ENCODE peak calls at places on chromosomes 13 and 19, in four cellular contexts. B is spleen, S is IMR-90, R is upper lobe of left lung. Z is an unnamed sample.

GRCh38 chr19:47891923-47892666 is 6.0 kb upstream of the SULT2A1 start:
- DNase-seq in B (peak), S (no peak), R (no peak), Z (no peak)

GRCh38 chr19:40433391-40434216 is 7.8 kb upstream of the SERTAD1 start:
- DNase-seq in B (peak), S (peak), R (peak), Z (peak)

GRCh38 chr19:12786149-12786870 is 5.0 kb upstream of the JUNB start:
- DNase-seq in B (peak), S (no peak), R (peak), Z (peak)

GRCh38 chr19:2735374-2735773 is 4.4 kb downstream of the SLC39A3 start:
- DNase-seq in B (no peak), S (no peak), R (no peak), Z (no peak)

GRCh38 chr19:14556662-14557188 is 15.1 kb downstream of the NDUFB7 start:
- DNase-seq in B (peak), S (peak), R (peak), Z (peak)

GRCh38 chr13:32669030-32669646 is 82.9 kb downstream of the PDS5B start:
- DNase-seq in B (no peak), S (peak), R (no peak), Z (no peak)

GRCh38 chr19:19406878-19407639 is 1.6 kb downstream of the GATAD2A start:
- DNase-seq in B (peak), S (peak), R (peak), Z (no peak)

GRCh38 chr13:51811046-51811445 is 7.1 kb upstream of the DHRS12 start:
- DNase-seq in B (no peak), S (no peak), R (no peak), Z (no peak)

GRCh38 chr19:54465367-54466109 is 2.0 kb upstream of the LENG9 start:
- DNase-seq in B (peak), S (no peak), R (no peak), Z (no peak)

GRCh38 chr19:15609261-15609660 is 5.8 kb upstream of the CYP4F8 start:
- DNase-seq in B (no peak), S (no peak), R (no peak), Z (no peak)

GRCh38 chr19:19399733-19400438 is 5.6 kb upstream of the GATAD2A start:
- DNase-seq in B (peak), S (peak), R (no peak), Z (no peak)

GRCh38 chr19:12647490-12648071 is 19.0 kb downstream of the MAN2B1 start:
- DNase-seq in B (peak), S (no peak), R (peak), Z (no peak)

GRCh38 chr19:30267332-30267731 is 104.9 kb upstream of the ZNF536 start:
- DNase-seq in B (no peak), S (no peak), R (no peak), Z (no peak)

GRCh38 chr13:47858678-47859050 is 142.4 kb downstream of the SUCLA2 start:
- DNase-seq in B (no peak), S (peak), R (no peak), Z (no peak)

GRCh38 chr13:48618937-48619336 is 34.8 kb upstream of the CYSLTR2 start:
- DNase-seq in B (no peak), S (no peak), R (no peak), Z (no peak)

GRCh38 chr13:58025821-58026220 is 394.3 kb downstream of the PCDH17 start:
- DNase-seq in B (no peak), S (no peak), R (no peak), Z (no peak)

GRCh38 chr19:18093439-18094161 is 4.0 kb upstream of the MAST3 start:
- DNase-seq in B (no peak), S (peak), R (no peak), Z (no peak)

GRCh38 chr19:19349365-19349764 is 28.7 kb downstream of the MAU2 start:
- DNase-seq in B (no peak), S (no peak), R (no peak), Z (no peak)

GRCh38 chr13:51894239-51894638 is 32.5 kb downstream of the CCDC70 start:
- DNase-seq in B (no peak), S (no peak), R (no peak), Z (no peak)

GRCh38 chr13:35882722-35883497 is 248.3 kb downstream of the DCLK1 start:
- DNase-seq in B (no peak), S (peak), R (no peak), Z (no peak)

GRCh38 chr19:2791876-2792275 is 6.6 kb downstream of the THOP1 start:
- DNase-seq in B (no peak), S (no peak), R (no peak), Z (no peak)

GRCh38 chr19:53652476-53652875 is 20.7 kb downstream of the DPRX start:
- DNase-seq in B (no peak), S (no peak), R (no peak), Z (no peak)

GRCh38 chr13:113860051-113860471 is 3.8 kb downstream of the GAS6 start:
- DNase-seq in B (no peak), S (no peak), R (no peak), Z (peak)

GRCh38 chr19:35347930-35348298 is 212 bp downstream of the FFAR1 start:
- DNase-seq in B (no peak), S (no peak), R (no peak), Z (peak)

GRCh38 chr13:103812966-103813365 is 746.7 kb upstream of the SLC10A2 start:
- DNase-seq in B (no peak), S (no peak), R (no peak), Z (no peak)

GRCh38 chr13:100403675-100404074 is 184.9 kb downstream of the GGACT start:
- DNase-seq in B (no peak), S (no peak), R (no peak), Z (no peak)

GRCh38 chr19:30425885-30426838 is 54.0 kb downstream of the ZNF536 start:
- DNase-seq in B (no peak), S (no peak), R (no peak), Z (no peak)

GRCh38 chr19:11693505-11694499 is 44.9 kb downstream of the ZNF823 start:
- DNase-seq in B (no peak), S (peak), R (no peak), Z (no peak)

GRCh38 chr13:19634129-19634740 is 776 bp downstream of the MPHOSPH8 start:
- DNase-seq in B (no peak), S (peak), R (peak), Z (no peak)

DNA sequence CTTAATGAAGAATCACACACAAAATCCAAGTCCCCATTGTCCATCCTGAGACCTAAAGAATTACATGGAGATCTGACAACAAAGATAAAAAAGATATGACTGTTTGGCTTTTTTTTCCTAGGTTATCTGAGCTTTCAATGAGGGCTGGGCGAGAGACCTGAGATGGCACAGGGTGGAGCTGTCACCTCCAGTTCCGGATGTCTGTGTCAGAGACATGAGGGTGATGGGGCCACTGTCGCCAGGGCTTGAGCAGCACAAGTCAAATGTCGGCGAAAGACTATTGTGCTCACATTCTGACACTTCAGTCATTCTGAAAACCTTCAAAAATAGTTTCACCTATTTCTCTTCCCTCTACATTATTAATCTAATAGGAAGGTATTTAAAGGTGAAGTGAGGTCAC is 65.7 kb downstream of the SLC7A1 start:
- DNase-seq in B (no peak), S (no peak), R (no peak), Z (no peak)
- H3K27ac ChIP-seq in B (no peak), S (no peak), R (no peak), Z (no peak)

GRCh38 chr13:46121597-46122163 is 16.8 kb upstream of the CPB2 start:
- DNase-seq in B (no peak), S (no peak), R (no peak), Z (no peak)

GRCh38 chr13:46119883-46120614 is 15.2 kb upstream of the CPB2 start:
- DNase-seq in B (no peak), S (peak), R (peak), Z (no peak)

GRCh38 chr13:46124531-46124966 is 19.7 kb upstream of the CPB2 start:
- DNase-seq in B (peak), S (no peak), R (peak), Z (no peak)

GRCh38 chr13:46121033-46121432 is 16.2 kb upstream of the CPB2 start:
- DNase-seq in B (no peak), S (no peak), R (no peak), Z (peak)

DNA sequence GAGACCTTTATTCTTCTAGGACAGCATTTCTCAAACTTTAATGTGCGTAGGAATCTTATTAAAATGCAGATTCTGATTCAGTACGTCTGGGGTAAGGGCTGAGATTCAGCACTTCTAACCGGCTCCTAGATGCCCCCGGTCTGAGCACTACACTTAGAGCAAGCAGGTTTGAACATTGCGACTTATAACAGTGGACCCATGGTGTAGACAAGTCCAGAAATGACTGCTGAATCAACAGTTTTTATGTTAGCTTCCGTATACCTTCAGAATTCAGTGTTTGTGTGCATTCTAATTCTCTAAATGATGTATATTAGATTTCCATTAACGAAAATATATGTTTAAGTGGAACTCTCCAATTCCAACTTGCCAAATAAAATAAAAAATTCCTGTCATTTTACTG is 17.5 kb upstream of the CPB2 start:
- DNase-seq in B (no peak), S (no peak), R (no peak), Z (no peak)
- TF ChIP-seq POLR2A in B (no peak), S (no peak), R (no peak), Z (no peak)

GRCh38 chr13:79936368-79937136 is 404.4 kb downstream of the SPRY2 start:
- DNase-seq in B (no peak), S (peak), R (no peak), Z (no peak)
- H3K27ac ChIP-seq in B (no peak), S (peak), R (peak), Z (peak)

GRCh38 chr13:99086149-99086868 is 108.4 kb upstream of the DOCK9 start:
- DNase-seq in B (peak), S (peak), R (peak), Z (no peak)
- TF ChIP-seq POLR2A in B (no peak), S (no peak), R (peak), Z (no peak)

DNA sequence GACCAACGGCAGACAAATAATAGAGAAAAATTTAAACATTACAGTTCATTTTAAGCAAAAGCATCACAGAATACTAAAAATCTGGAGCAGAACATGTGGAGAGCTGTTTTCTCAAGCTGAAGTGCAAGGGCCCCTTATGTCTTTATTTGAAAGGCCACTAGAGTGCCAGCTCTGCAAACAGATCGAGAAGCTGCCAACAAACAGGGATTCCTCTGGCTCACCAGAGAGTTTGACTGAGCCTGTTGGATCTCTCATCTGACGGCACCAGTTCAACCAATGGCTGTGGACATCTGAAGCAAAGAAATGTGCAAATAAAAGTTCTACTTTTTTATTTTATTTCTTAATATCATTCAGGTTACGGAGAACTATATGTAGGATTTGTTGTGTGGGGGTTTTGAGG is 119.7 kb downstream of the COL4A2 start:
- DNase-seq in B (no peak), S (no peak), R (no peak), Z (no peak)
- H3K27ac ChIP-seq in B (no peak), S (no peak), R (no peak), Z (no peak)

GRCh38 chr19:10500247-10500592 is 2.9 kb downstream of the KEAP1 start:
- DNase-seq in B (no peak), S (no peak), R (no peak), Z (no peak)

GRCh38 chr19:10505583-10506229 is 2.5 kb upstream of the KEAP1 start:
- DNase-seq in B (peak), S (peak), R (peak), Z (peak)

GRCh38 chr19:10501971-10502523 is 1.1 kb downstream of the KEAP1 start:
- DNase-seq in B (peak), S (peak), R (peak), Z (peak)

GRCh38 chr19:10502524-10503001 is 593 bp downstream of the KEAP1 start:
- DNase-seq in B (peak), S (peak), R (peak), Z (peak)

DNA sequence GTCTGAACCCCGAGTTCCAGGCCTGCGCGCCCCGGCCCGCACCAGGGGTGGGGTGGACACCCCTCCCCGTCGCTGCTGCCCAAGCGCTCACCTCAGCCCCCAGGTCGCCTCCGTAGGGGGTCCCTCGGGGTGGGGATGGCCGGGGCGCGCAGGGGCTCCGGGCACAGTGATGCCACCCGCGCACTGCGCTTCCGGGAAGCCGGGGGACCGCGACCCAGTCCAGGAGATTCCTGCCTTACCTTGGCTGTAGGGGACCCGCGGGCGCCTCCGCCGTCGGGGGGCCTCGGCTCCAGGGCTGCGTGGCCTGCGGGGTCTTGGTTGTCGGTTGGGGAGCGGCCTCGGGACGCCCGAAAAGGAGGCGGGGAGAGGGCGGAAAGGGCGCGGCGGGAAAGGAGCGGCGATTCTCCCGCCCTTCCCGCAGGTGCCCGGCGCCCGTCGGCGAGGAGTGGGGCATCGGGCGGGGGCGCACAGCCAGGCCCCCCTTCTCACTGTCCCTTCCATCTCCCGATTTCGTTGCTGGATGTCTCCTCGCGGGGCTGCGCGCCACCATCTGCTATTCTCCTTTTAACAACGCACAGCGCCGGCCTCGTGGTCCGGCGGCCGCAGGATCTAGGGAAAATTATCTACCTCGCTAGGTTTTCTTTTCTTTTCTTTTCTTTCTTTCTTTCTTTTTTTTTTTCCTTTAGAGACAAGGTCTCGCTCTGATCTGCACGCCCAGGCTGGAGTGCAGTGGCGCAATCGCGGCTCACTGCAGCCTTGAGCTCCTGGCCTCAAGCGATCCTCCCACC is at the start of gene KEAP1:
- DNase-seq in B (no peak), S (no peak), R (peak), Z (peak)
- TF ChIP-seq POLR2A in B (no peak), S (no peak), R (no peak), Z (no peak)

GRCh38 chr13:44334751-44335150 is 38.9 kb upstream of the SERP2 start:
- DNase-seq in B (no peak), S (no peak), R (no peak), Z (no peak)
- H3K27ac ChIP-seq in B (no peak), S (no peak), R (no peak), Z (no peak)

Z was measured in breast epithelium.